ENCODE peak calls at places on chromosome 2, in four cellular contexts. One of them, this sample, is unnamed.

GRCh38 chr2:15159751-15160177 is 401.4 kb downstream of the NBAS start:
- DNase-seq in MM.1S: peak
- DNase-seq in stomach: no peak
- DNase-seq in WTC11: no peak
- DNase-seq in this sample: no peak

GRCh38 chr2:103448416-103448815 is 686.6 kb downstream of the TMEM182 start:
- DNase-seq in MM.1S: no peak
- DNase-seq in stomach: no peak
- DNase-seq in WTC11: no peak
- DNase-seq in this sample: no peak

GRCh38 chr2:172345951-172346555 is 81.3 kb upstream of the ITGA6 start:
- DNase-seq in WTC11: no peak
- DNase-seq in MM.1S: no peak
- DNase-seq in stomach: no peak
- DNase-seq in this sample: no peak

GRCh38 chr2:237547841-237548416 is 18.4 kb upstream of the PRLH start:
- DNase-seq in WTC11: peak
- DNase-seq in MM.1S: no peak
- DNase-seq in stomach: no peak
- DNase-seq in this sample: no peak

GRCh38 chr2:5285891-5286290 is 406.3 kb upstream of the SOX11 start:
- DNase-seq in stomach: no peak
- DNase-seq in MM.1S: no peak
- DNase-seq in WTC11: no peak
- DNase-seq in this sample: no peak

GRCh38 chr2:10817413-10817812 is 4.8 kb upstream of the PDIA6 start:
- DNase-seq in MM.1S: no peak
- DNase-seq in stomach: no peak
- DNase-seq in WTC11: peak
- DNase-seq in this sample: no peak

GRCh38 chr2:28665041-28665704 is 86.5 kb upstream of the PPP1CB start:
- DNase-seq in stomach: peak
- DNase-seq in WTC11: no peak
- DNase-seq in MM.1S: no peak
- DNase-seq in this sample: peak

GRCh38 chr2:227717687-227718567 is at the start of gene SLC19A3:
- DNase-seq in WTC11: peak
- DNase-seq in MM.1S: no peak
- DNase-seq in stomach: peak
- DNase-seq in this sample: peak

GRCh38 chr2:221335106-221335505 is 237.0 kb downstream of the EPHA4 start:
- DNase-seq in stomach: no peak
- DNase-seq in MM.1S: no peak
- DNase-seq in WTC11: no peak
- DNase-seq in this sample: no peak

GRCh38 chr2:161017780-161018440 is 142.3 kb upstream of the TANK start:
- DNase-seq in WTC11: no peak
- DNase-seq in stomach: no peak
- DNase-seq in MM.1S: no peak
- DNase-seq in this sample: no peak

GRCh38 chr2:120354467-120354866 is 8.5 kb downstream of the INHBB start:
- DNase-seq in WTC11: no peak
- DNase-seq in stomach: no peak
- DNase-seq in MM.1S: no peak
- DNase-seq in this sample: no peak

GRCh38 chr2:174902491-174903242 is 102.5 kb downstream of the CHN1 start:
- DNase-seq in stomach: no peak
- DNase-seq in WTC11: no peak
- DNase-seq in MM.1S: no peak
- DNase-seq in this sample: no peak

GRCh38 chr2:5894355-5894754 is 202.2 kb downstream of the SOX11 start:
- DNase-seq in stomach: no peak
- DNase-seq in MM.1S: no peak
- DNase-seq in WTC11: no peak
- DNase-seq in this sample: no peak

GRCh38 chr2:216155954-216156353 is 46.8 kb downstream of the XRCC5 start:
- DNase-seq in MM.1S: no peak
- DNase-seq in WTC11: no peak
- DNase-seq in stomach: no peak
- DNase-seq in this sample: no peak

GRCh38 chr2:216148983-216149382 is 39.8 kb downstream of the XRCC5 start:
- DNase-seq in stomach: no peak
- DNase-seq in WTC11: no peak
- DNase-seq in MM.1S: no peak
- DNase-seq in this sample: no peak

GRCh38 chr2:216149741-216150140 is 40.6 kb downstream of the XRCC5 start:
- DNase-seq in stomach: no peak
- DNase-seq in MM.1S: no peak
- DNase-seq in WTC11: no peak
- DNase-seq in this sample: no peak

GRCh38 chr2:216147172-216148131 is 38.3 kb downstream of the XRCC5 start:
- DNase-seq in stomach: no peak
- DNase-seq in MM.1S: no peak
- DNase-seq in WTC11: no peak
- DNase-seq in this sample: no peak

DNA sequence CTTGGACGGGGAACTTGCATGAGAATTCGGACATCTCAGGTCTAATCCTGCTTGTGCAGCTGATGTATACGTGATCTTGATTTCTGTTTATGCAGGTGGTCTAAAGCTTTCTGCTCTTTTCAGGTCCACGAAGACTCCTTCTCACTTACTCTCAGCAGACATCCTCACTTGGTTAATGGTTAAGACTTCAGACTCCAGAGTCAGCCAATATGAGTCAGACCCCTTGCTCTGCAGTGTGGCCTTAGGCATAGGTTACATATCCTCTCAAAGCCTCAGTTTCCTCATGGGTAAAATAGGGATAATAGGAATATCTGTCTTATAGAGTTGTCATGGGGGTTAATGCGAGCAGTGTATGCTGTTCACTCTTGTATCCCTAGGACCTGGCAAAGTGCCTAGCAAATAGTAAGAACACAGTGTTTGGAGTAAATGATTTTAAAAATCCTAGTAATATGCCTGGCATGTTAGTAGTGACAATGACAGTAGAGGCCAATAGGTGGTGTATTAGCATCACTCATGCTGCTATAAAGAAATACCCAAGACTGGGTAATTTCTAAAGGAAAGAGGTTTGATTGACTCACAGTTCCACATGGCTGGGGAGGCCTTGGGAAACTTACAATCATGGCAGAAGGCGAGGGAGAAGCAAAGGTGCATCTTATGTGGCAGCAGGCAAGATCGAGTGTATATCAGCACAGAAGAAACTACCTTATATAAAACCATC is 42.3 kb downstream of the XRCC5 start:
- DNase-seq in stomach: no peak
- DNase-seq in MM.1S: no peak
- DNase-seq in WTC11: no peak
- DNase-seq in this sample: no peak
- TF ChIP-seq CTCF in stomach: no peak
- TF ChIP-seq CTCF in MM.1S: no peak
- TF ChIP-seq CTCF in WTC11: no peak
- TF ChIP-seq CTCF in this sample: no peak

DNA sequence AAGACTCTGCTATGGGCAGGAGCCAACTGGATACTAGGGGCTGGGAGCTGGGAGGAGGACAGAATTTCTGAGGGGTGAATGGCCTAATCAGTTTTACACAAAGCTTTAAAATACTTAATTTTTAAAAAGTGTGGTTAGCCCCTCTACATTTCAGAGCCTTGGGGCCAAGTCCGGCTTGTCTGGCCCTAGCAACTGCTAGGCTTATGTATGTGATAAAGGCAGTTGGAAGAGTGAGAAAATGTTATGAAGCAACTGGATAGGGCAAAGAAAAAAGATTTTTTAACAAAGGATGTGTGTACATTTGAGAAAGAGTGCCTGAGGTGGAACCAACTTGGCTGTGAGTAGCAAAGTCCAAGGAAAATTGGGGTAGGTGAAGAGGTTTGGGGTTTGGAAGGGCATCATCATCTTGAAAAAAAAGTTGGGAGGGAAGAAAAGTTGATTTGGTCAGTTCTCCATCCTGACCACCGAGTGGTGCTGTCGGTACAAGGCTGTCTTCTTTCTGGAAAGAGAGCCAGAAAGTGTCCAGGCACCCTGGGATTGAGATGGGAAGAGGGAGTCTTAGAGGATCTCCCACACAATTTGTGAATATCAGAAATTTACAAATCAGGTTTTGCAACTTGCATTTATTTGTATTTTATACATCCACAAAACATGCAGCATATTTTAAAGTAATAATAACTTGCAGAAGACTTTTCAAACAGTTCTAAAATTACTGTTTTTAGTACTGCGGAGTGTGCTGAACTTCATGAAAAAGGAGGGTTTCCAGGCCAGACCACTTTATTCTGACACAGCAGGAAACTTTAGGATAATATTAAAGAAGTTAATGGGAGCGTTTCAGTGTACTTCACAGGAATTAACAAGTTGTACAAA is 10.5 kb upstream of the CDK15 start:
- DNase-seq in MM.1S: peak
- DNase-seq in stomach: no peak
- DNase-seq in WTC11: peak
- DNase-seq in this sample: no peak
- TF ChIP-seq CTCF in MM.1S: peak
- TF ChIP-seq CTCF in stomach: no peak
- TF ChIP-seq CTCF in WTC11: peak
- TF ChIP-seq CTCF in this sample: peak

DNA sequence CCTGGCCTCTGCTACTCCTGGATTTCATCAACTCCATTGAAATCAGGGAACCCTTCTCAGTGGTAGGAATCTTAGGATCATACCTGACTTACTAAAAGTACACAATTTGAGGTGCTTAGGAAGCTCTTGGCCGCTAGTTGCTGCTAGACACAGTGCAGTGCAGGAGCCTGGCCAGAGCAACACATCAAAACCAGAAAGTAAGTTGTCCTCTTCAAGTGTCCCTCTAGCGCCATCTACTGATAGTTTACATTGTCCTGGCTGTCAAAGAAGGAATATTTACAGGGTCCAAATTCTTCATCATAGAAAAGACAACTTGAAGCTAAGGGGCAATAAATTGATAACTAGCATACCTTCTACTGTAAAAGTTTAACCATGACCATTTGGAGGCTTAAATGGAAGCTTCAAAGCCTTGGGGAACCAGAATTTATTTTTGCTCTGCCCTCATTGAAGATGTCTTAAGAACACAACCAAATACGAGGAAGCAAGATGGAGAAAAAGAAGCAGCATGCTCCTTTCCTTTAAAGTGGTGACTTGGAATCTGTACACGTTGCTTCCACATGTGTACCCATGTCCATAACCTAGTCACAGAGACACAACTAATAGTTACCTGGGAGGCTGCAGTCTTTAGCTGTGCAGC is 889.1 kb upstream of the GCFC2 start:
- DNase-seq in MM.1S: peak
- DNase-seq in stomach: peak
- DNase-seq in WTC11: peak
- DNase-seq in this sample: no peak
- TF ChIP-seq CTCF in MM.1S: peak
- TF ChIP-seq CTCF in stomach: no peak
- TF ChIP-seq CTCF in WTC11: peak
- TF ChIP-seq CTCF in this sample: peak

GRCh38 chr2:106781196-106781595 is 104.8 kb downstream of the ST6GAL2 start:
- DNase-seq in stomach: no peak
- DNase-seq in WTC11: no peak
- DNase-seq in MM.1S: no peak
- DNase-seq in this sample: no peak
- TF ChIP-seq CTCF in stomach: no peak
- TF ChIP-seq CTCF in WTC11: no peak
- TF ChIP-seq CTCF in MM.1S: no peak
- TF ChIP-seq CTCF in this sample: no peak

GRCh38 chr2:190882831-190883582 is 2.4 kb downstream of the GLS start:
- DNase-seq in MM.1S: peak
- DNase-seq in stomach: no peak
- DNase-seq in WTC11: no peak
- DNase-seq in this sample: no peak

GRCh38 chr2:190882327-190882766 is 1.7 kb downstream of the GLS start:
- DNase-seq in stomach: no peak
- DNase-seq in WTC11: no peak
- DNase-seq in MM.1S: no peak
- DNase-seq in this sample: no peak

GRCh38 chr2:190881074-190881479 is 456 bp downstream of the GLS start:
- DNase-seq in MM.1S: no peak
- DNase-seq in stomach: no peak
- DNase-seq in WTC11: no peak
- DNase-seq in this sample: no peak

GRCh38 chr2:190880374-190881073 is at the start of gene GLS:
- DNase-seq in stomach: peak
- DNase-seq in MM.1S: peak
- DNase-seq in WTC11: peak
- DNase-seq in this sample: peak

DNA sequence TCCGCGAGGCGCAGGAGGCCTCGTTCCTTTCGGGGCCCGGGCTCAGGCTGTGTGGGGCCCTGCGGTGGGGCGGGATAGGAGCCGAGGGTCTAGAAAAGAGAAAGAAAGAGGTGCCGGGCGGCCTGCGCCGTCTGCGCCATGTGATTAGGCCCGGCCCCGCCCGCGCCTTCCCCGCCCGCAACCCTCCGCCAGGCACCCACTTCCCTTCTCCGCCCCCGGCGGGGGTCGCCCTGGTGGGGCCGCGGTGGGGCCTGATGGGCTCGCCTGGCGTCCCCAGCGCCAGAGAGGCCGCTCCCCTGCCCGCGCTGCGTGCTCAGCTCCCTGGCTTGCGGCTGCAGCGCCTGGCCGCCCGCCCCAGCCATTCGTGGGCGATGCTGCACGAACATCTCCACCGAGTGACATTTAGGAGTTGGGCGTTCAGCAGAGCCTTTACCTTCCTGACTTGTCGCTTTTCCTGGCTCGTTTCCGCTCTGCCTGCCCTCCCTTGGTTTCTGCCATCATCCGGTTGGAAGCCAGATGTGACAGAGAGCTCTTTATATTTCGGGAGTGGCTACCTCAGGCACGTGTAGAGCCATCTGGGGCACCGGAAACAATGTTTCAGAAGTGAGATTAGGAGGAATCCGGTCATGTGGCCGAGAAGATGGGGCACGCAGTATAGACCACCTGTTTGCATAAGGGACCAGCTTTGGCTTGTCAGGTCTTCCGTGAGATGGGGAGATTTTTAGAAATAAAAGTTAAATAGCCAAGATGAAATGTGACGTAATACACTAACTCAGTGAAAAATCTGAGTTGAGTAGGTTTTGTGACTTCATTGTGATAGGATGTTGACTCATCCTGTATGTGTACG is 1.1 kb downstream of the GLS start:
- DNase-seq in stomach: peak
- DNase-seq in WTC11: peak
- DNase-seq in MM.1S: peak
- DNase-seq in this sample: peak
- TF ChIP-seq CTCF in stomach: no peak
- TF ChIP-seq CTCF in WTC11: no peak
- TF ChIP-seq CTCF in MM.1S: no peak
- TF ChIP-seq CTCF in this sample: no peak